ENCODE peak calls at places on chromosome 11, in ten cellular contexts. One of them, this sample, is unnamed. For H3K27me3, the result is how much of the 10 kb centered on the place peaks cover.

GRCh38 chr11:111365722-111366559 is 13.1 kb downstream of the POU2AF1 start:
- DNase-seq in CD4-positive, CD25-positive, alpha-beta regulatory T cell: no peak
- DNase-seq in NT2/D1: no peak
- DNase-seq in naive thymus-derived CD4-positive, alpha-beta T cell: no peak
- DNase-seq in suprapubic skin: no peak
- DNase-seq in mammary epithelial cell: no peak
- DNase-seq in Peyer's patch: no peak
- DNase-seq in AG04450: no peak
- DNase-seq in neural progenitor cell: no peak
- DNase-seq in ovary: no peak
- DNase-seq in this sample: no peak

GRCh38 chr11:72576661-72577060 is 97.6 kb downstream of the PDE2A start:
- DNase-seq in CD4-positive, CD25-positive, alpha-beta regulatory T cell: no peak
- DNase-seq in NT2/D1: no peak
- DNase-seq in naive thymus-derived CD4-positive, alpha-beta T cell: no peak
- DNase-seq in suprapubic skin: peak
- DNase-seq in mammary epithelial cell: no peak
- DNase-seq in Peyer's patch: peak
- DNase-seq in AG04450: no peak
- DNase-seq in neural progenitor cell: no peak
- DNase-seq in ovary: no peak
- DNase-seq in this sample: peak

GRCh38 chr11:93736129-93736528 is 5.2 kb downstream of the TAF1D start:
- DNase-seq in CD4-positive, CD25-positive, alpha-beta regulatory T cell: no peak
- DNase-seq in NT2/D1: no peak
- DNase-seq in naive thymus-derived CD4-positive, alpha-beta T cell: no peak
- DNase-seq in suprapubic skin: no peak
- DNase-seq in mammary epithelial cell: no peak
- DNase-seq in Peyer's patch: no peak
- DNase-seq in AG04450: no peak
- DNase-seq in neural progenitor cell: no peak
- DNase-seq in ovary: no peak
- DNase-seq in this sample: no peak

GRCh38 chr11:108835624-108836023 is 170.8 kb downstream of the DDX10 start:
- DNase-seq in CD4-positive, CD25-positive, alpha-beta regulatory T cell: no peak
- DNase-seq in NT2/D1: no peak
- DNase-seq in naive thymus-derived CD4-positive, alpha-beta T cell: no peak
- DNase-seq in suprapubic skin: no peak
- DNase-seq in mammary epithelial cell: no peak
- DNase-seq in Peyer's patch: no peak
- DNase-seq in AG04450: no peak
- DNase-seq in neural progenitor cell: no peak
- DNase-seq in ovary: no peak
- DNase-seq in this sample: no peak

GRCh38 chr11:75785187-75785586 is 16.6 kb downstream of the DGAT2 start:
- DNase-seq in CD4-positive, CD25-positive, alpha-beta regulatory T cell: no peak
- DNase-seq in NT2/D1: no peak
- DNase-seq in naive thymus-derived CD4-positive, alpha-beta T cell: no peak
- DNase-seq in suprapubic skin: no peak
- DNase-seq in mammary epithelial cell: no peak
- DNase-seq in Peyer's patch: no peak
- DNase-seq in AG04450: no peak
- DNase-seq in neural progenitor cell: no peak
- DNase-seq in ovary: no peak
- DNase-seq in this sample: no peak

GRCh38 chr11:70942593-70942992 is 309.8 kb downstream of the SHANK2 start:
- DNase-seq in CD4-positive, CD25-positive, alpha-beta regulatory T cell: no peak
- DNase-seq in NT2/D1: peak
- DNase-seq in naive thymus-derived CD4-positive, alpha-beta T cell: no peak
- DNase-seq in suprapubic skin: no peak
- DNase-seq in mammary epithelial cell: no peak
- DNase-seq in Peyer's patch: no peak
- DNase-seq in AG04450: no peak
- DNase-seq in neural progenitor cell: no peak
- DNase-seq in ovary: no peak
- DNase-seq in this sample: no peak

GRCh38 chr11:117026593-117027330 is 71.5 kb downstream of the SIK3 start:
- DNase-seq in CD4-positive, CD25-positive, alpha-beta regulatory T cell: no peak
- DNase-seq in NT2/D1: no peak
- DNase-seq in naive thymus-derived CD4-positive, alpha-beta T cell: no peak
- DNase-seq in suprapubic skin: no peak
- DNase-seq in mammary epithelial cell: peak
- DNase-seq in Peyer's patch: no peak
- DNase-seq in AG04450: peak
- DNase-seq in neural progenitor cell: no peak
- DNase-seq in ovary: no peak
- DNase-seq in this sample: no peak

GRCh38 chr11:78429209-78429608 is 11.6 kb upstream of the GAB2 start:
- DNase-seq in CD4-positive, CD25-positive, alpha-beta regulatory T cell: no peak
- DNase-seq in NT2/D1: no peak
- DNase-seq in naive thymus-derived CD4-positive, alpha-beta T cell: no peak
- DNase-seq in suprapubic skin: no peak
- DNase-seq in mammary epithelial cell: no peak
- DNase-seq in Peyer's patch: no peak
- DNase-seq in AG04450: no peak
- DNase-seq in neural progenitor cell: no peak
- DNase-seq in ovary: no peak
- DNase-seq in this sample: no peak

GRCh38 chr11:7436657-7437056 is 48.6 kb upstream of the OLFML1 start:
- DNase-seq in CD4-positive, CD25-positive, alpha-beta regulatory T cell: peak
- DNase-seq in NT2/D1: no peak
- DNase-seq in naive thymus-derived CD4-positive, alpha-beta T cell: no peak
- DNase-seq in suprapubic skin: no peak
- DNase-seq in mammary epithelial cell: no peak
- DNase-seq in Peyer's patch: no peak
- DNase-seq in AG04450: no peak
- DNase-seq in neural progenitor cell: no peak
- DNase-seq in ovary: no peak
- DNase-seq in this sample: no peak

GRCh38 chr11:69704508-69705245 is 855 bp upstream of the FGF19 start:
- DNase-seq in CD4-positive, CD25-positive, alpha-beta regulatory T cell: no peak
- DNase-seq in NT2/D1: peak
- DNase-seq in naive thymus-derived CD4-positive, alpha-beta T cell: no peak
- DNase-seq in suprapubic skin: no peak
- DNase-seq in mammary epithelial cell: no peak
- DNase-seq in Peyer's patch: no peak
- DNase-seq in AG04450: no peak
- DNase-seq in neural progenitor cell: peak
- DNase-seq in ovary: no peak
- DNase-seq in this sample: no peak
- H3K27me3 ChIP-seq in CD4-positive, CD25-positive, alpha-beta regulatory T cell: under half
- H3K27me3 ChIP-seq in NT2/D1: under half
- H3K27me3 ChIP-seq in naive thymus-derived CD4-positive, alpha-beta T cell: under half
- H3K27me3 ChIP-seq in suprapubic skin: half or more
- H3K27me3 ChIP-seq in mammary epithelial cell: under half
- H3K27me3 ChIP-seq in Peyer's patch: under half
- H3K27me3 ChIP-seq in AG04450: half or more
- H3K27me3 ChIP-seq in neural progenitor cell: half or more
- H3K27me3 ChIP-seq in ovary: under half
- H3K27me3 ChIP-seq in this sample: under half

GRCh38 chr11:67024966-67025365 is 2.0 kb downstream of the SYT12 start:
- DNase-seq in CD4-positive, CD25-positive, alpha-beta regulatory T cell: no peak
- DNase-seq in NT2/D1: no peak
- DNase-seq in naive thymus-derived CD4-positive, alpha-beta T cell: no peak
- DNase-seq in suprapubic skin: no peak
- DNase-seq in mammary epithelial cell: no peak
- DNase-seq in Peyer's patch: no peak
- DNase-seq in AG04450: no peak
- DNase-seq in neural progenitor cell: no peak
- DNase-seq in ovary: no peak
- DNase-seq in this sample: no peak
- H3K27me3 ChIP-seq in CD4-positive, CD25-positive, alpha-beta regulatory T cell: under half
- H3K27me3 ChIP-seq in NT2/D1: under half
- H3K27me3 ChIP-seq in naive thymus-derived CD4-positive, alpha-beta T cell: under half
- H3K27me3 ChIP-seq in suprapubic skin: under half
- H3K27me3 ChIP-seq in mammary epithelial cell: under half
- H3K27me3 ChIP-seq in Peyer's patch: under half
- H3K27me3 ChIP-seq in AG04450: under half
- H3K27me3 ChIP-seq in neural progenitor cell: under half
- H3K27me3 ChIP-seq in ovary: under half
- H3K27me3 ChIP-seq in this sample: under half

DNA sequence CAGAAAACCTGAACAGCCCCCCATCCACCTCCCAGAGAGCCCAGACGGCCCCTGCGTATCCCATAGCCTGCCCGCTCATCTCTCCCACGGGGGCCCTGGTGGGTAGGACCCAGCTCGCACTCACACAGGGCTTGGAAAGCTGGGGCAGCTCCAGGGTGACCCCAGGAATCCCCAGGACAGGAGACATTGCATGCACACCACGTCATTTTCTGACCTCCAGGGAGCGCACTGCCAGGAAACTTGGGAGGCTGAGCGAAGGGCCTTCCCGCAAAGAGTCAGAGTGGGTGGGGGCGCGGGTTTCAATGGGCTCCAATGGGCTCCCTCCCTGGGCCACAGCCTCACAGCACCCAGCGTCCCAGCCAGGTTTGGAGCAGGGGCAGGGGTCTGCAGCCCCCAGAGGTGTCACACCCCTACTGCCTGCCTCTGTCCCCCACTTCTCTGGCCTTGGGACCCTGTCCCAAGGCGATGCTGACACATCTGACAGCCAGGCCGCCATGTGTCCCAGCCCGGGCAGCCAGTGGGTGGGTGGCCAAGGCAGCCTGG is 8.2 kb upstream of the SYT8 start:
- DNase-seq in CD4-positive, CD25-positive, alpha-beta regulatory T cell: no peak
- DNase-seq in NT2/D1: no peak
- DNase-seq in naive thymus-derived CD4-positive, alpha-beta T cell: no peak
- DNase-seq in suprapubic skin: peak
- DNase-seq in mammary epithelial cell: peak
- DNase-seq in Peyer's patch: peak
- DNase-seq in AG04450: no peak
- DNase-seq in neural progenitor cell: no peak
- DNase-seq in ovary: no peak
- DNase-seq in this sample: no peak
- H3K27me3 ChIP-seq in CD4-positive, CD25-positive, alpha-beta regulatory T cell: under half
- H3K27me3 ChIP-seq in NT2/D1: under half
- H3K27me3 ChIP-seq in naive thymus-derived CD4-positive, alpha-beta T cell: under half
- H3K27me3 ChIP-seq in suprapubic skin: under half
- H3K27me3 ChIP-seq in mammary epithelial cell: under half
- H3K27me3 ChIP-seq in Peyer's patch: under half
- H3K27me3 ChIP-seq in AG04450: under half
- H3K27me3 ChIP-seq in neural progenitor cell: under half
- H3K27me3 ChIP-seq in ovary: under half
- H3K27me3 ChIP-seq in this sample: under half

GRCh38 chr11:19786644-19787043 is 74.0 kb downstream of the NAV2 start:
- DNase-seq in CD4-positive, CD25-positive, alpha-beta regulatory T cell: no peak
- DNase-seq in NT2/D1: no peak
- DNase-seq in naive thymus-derived CD4-positive, alpha-beta T cell: no peak
- DNase-seq in suprapubic skin: no peak
- DNase-seq in mammary epithelial cell: no peak
- DNase-seq in Peyer's patch: no peak
- DNase-seq in AG04450: no peak
- DNase-seq in neural progenitor cell: no peak
- DNase-seq in ovary: no peak
- DNase-seq in this sample: no peak
- H3K27me3 ChIP-seq in CD4-positive, CD25-positive, alpha-beta regulatory T cell: under half
- H3K27me3 ChIP-seq in NT2/D1: under half
- H3K27me3 ChIP-seq in naive thymus-derived CD4-positive, alpha-beta T cell: under half
- H3K27me3 ChIP-seq in suprapubic skin: under half
- H3K27me3 ChIP-seq in mammary epithelial cell: under half
- H3K27me3 ChIP-seq in Peyer's patch: under half
- H3K27me3 ChIP-seq in AG04450: under half
- H3K27me3 ChIP-seq in neural progenitor cell: under half
- H3K27me3 ChIP-seq in ovary: under half
- H3K27me3 ChIP-seq in this sample: under half